ENCODE peak calls at places on chromosomes 5 and 9, in five cellular contexts. S is prostate gland, I is K562, Z is GM23338, J is HepG2. O is an unnamed sample. For H3K4me1, the result is how much of the 10 kb centered on the place peaks cover.

GRCh38 chr5:14263700-14264099 is 120.6 kb downstream of the TRIO start:
- DNase-seq in S (peak), I (no peak), Z (no peak), J (no peak), O (no peak)

GRCh38 chr9:5389109-5389732 is 48.5 kb downstream of the PLGRKT start:
- DNase-seq in S (peak), I (no peak), Z (no peak), J (no peak), O (no peak)

GRCh38 chr5:75214928-75215327 is 21.8 kb downstream of the ANKRD31 start:
- DNase-seq in S (no peak), I (no peak), Z (no peak), J (peak), O (no peak)

GRCh38 chr5:79850941-79851693 is 139.9 kb downstream of the MTX3 start:
- DNase-seq in S (no peak), I (no peak), Z (no peak), J (no peak), O (no peak)

GRCh38 chr5:163448491-163448890 is 11.1 kb downstream of the CCNG1 start:
- DNase-seq in S (no peak), I (no peak), Z (no peak), J (no peak), O (no peak)

GRCh38 chr5:61178702-61179101 is 16.4 kb upstream of the SMIM15 start:
- DNase-seq in S (peak), I (no peak), Z (no peak), J (no peak), O (no peak)

GRCh38 chr9:36258989-36259315 is 704 bp upstream of the GNE start:
- DNase-seq in S (peak), I (no peak), Z (no peak), J (no peak), O (no peak)

GRCh38 chr5:141172381-141173204 is at the start of gene PCDHB7:
- DNase-seq in S (no peak), I (peak), Z (peak), J (peak), O (peak)

GRCh38 chr9:127177682-127178265 is 55.3 kb upstream of the ANGPTL2 start:
- DNase-seq in S (no peak), I (no peak), Z (no peak), J (no peak), O (no peak)

GRCh38 chr9:117678882-117679281 is 25.3 kb upstream of the TLR4 start:
- DNase-seq in S (no peak), I (no peak), Z (no peak), J (no peak), O (peak)

GRCh38 chr5:29984153-29984534 is 1209.3 kb upstream of the CDH6 start:
- DNase-seq in S (no peak), I (peak), Z (peak), J (no peak), O (no peak)

GRCh38 chr9:70113403-70114022 is 69.9 kb downstream of the MAMDC2 start:
- DNase-seq in S (peak), I (peak), Z (peak), J (peak), O (peak)

GRCh38 chr5:34749431-34749872 is 89.5 kb upstream of the TTC23L start:
- DNase-seq in S (no peak), I (no peak), Z (no peak), J (no peak), O (no peak)

GRCh38 chr9:107489687-107490605 is at the start of gene KLF4:
- DNase-seq in S (peak), I (peak), Z (peak), J (peak), O (peak)

GRCh38 chr5:32280656-32281081 is 32.1 kb downstream of the MTMR12 start:
- DNase-seq in S (no peak), I (no peak), Z (no peak), J (no peak), O (no peak)

GRCh38 chr9:137297060-137297664 is 4.9 kb downstream of the NRARP start:
- DNase-seq in S (no peak), I (no peak), Z (no peak), J (no peak), O (no peak)

GRCh38 chr5:94941113-94941765 is 322.8 kb downstream of the SLF1 start:
- DNase-seq in S (no peak), I (no peak), Z (peak), J (no peak), O (no peak)

GRCh38 chr5:125137535-125137934 is 391.1 kb upstream of the ZNF608 start:
- DNase-seq in S (no peak), I (no peak), Z (no peak), J (peak), O (no peak)

GRCh38 chr9:100160021-100160420 is 61.0 kb downstream of the INVS start:
- DNase-seq in S (no peak), I (no peak), Z (no peak), J (no peak), O (no peak)

GRCh38 chr5:142686210-142686734 is 382 bp upstream of the FGF1 start:
- DNase-seq in S (no peak), I (no peak), Z (peak), J (peak), O (no peak)

GRCh38 chr5:169545762-169546161 is 37.8 kb upstream of the SPDL1 start:
- DNase-seq in S (no peak), I (no peak), Z (no peak), J (no peak), O (no peak)

GRCh38 chr9:89929721-89930480 is 325.1 kb downstream of the GADD45G start:
- DNase-seq in S (no peak), I (no peak), Z (no peak), J (no peak), O (no peak)
- TF ChIP-seq POLR2AphosphoS5 in S (no peak), I (no peak), Z (no peak), J (no peak), O (no peak)

GRCh38 chr5:157920828-157921170 is 61.9 kb upstream of the CLINT1 start:
- DNase-seq in S (no peak), I (no peak), Z (no peak), J (no peak), O (no peak)

GRCh38 chr5:157915638-157916037 is 56.7 kb upstream of the CLINT1 start:
- DNase-seq in S (peak), I (no peak), Z (no peak), J (peak), O (peak)

GRCh38 chr5:157914389-157914788 is 55.4 kb upstream of the CLINT1 start:
- DNase-seq in S (no peak), I (no peak), Z (no peak), J (no peak), O (no peak)

GRCh38 chr5:157918811-157919742 is 60.1 kb upstream of the CLINT1 start:
- DNase-seq in S (no peak), I (no peak), Z (no peak), J (no peak), O (peak)

GRCh38 chr5:157917909-157918809 is 59.2 kb upstream of the CLINT1 start:
- DNase-seq in S (peak), I (peak), Z (peak), J (peak), O (peak)
- H3K4me1 ChIP-seq in S (under half), I (under half), Z (under half), J (under half), O (under half)

GRCh38 chr9:130241198-130241535 is 24.4 kb upstream of the HMCN2 start:
- DNase-seq in S (no peak), I (no peak), Z (no peak), J (no peak), O (no peak)

GRCh38 chr9:130239741-130240241 is 25.8 kb upstream of the HMCN2 start:
- DNase-seq in S (no peak), I (no peak), Z (no peak), J (no peak), O (no peak)

GRCh38 chr9:130242270-130243014 is 23.1 kb upstream of the HMCN2 start:
- DNase-seq in S (no peak), I (no peak), Z (no peak), J (no peak), O (no peak)

GRCh38 chr9:130239363-130239695 is 26.2 kb upstream of the HMCN2 start:
- DNase-seq in S (no peak), I (no peak), Z (no peak), J (no peak), O (no peak)

GRCh38 chr9:130240410-130241197 is 25.0 kb upstream of the HMCN2 start:
- DNase-seq in S (peak), I (peak), Z (peak), J (peak), O (peak)
- TF ChIP-seq POLR2AphosphoS5 in S (peak), I (no peak), Z (no peak), J (no peak), O (peak)

DNA sequence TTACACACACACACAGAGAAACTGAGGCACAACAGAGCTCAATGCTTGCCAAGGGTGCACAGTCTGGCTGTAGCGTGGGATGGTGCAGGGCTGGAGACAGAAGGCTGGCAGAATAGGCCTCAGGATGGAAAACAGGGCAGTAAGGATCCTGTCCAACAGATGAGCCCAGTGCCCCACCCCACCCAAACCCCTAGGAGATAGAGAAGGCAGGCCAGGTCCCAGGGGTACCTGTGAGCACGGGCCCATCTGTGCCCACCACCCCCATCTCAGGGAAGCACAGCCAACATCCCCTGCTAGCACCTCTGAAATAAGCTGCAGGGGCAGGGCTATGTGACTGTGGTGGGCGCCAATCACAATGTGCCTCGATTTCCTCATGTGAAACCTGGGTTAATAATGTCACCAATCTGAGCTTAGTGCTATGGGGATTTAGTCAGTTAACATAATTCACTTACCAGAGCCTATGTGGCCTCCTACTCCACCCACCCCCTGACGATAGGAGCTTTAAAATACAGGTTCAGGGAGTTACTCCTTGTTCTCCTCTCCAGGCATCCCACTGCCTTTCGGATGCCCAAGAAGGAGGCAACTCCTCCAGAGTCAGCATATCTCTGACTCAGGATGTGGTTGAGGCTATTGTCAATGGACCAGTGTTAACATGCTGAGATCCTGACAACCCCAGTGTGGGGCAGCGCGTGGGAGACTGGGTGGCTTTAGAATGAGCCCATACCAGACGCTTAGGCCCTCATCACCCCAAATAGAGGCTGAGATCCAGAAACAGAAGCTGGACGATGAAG is 27.6 kb downstream of the BICD2 start:
- DNase-seq in S (no peak), I (no peak), Z (no peak), J (no peak), O (no peak)
- H3K4me1 ChIP-seq in S (under half), I (under half), Z (under half), J (under half), O (under half)

GRCh38 chr5:114146398-114146797 is 215.5 kb upstream of the KCNN2 start:
- DNase-seq in S (no peak), I (no peak), Z (no peak), J (no peak), O (no peak)
- TF ChIP-seq POLR2AphosphoS5 in S (no peak), I (no peak), Z (no peak), J (no peak), O (no peak)

DNA sequence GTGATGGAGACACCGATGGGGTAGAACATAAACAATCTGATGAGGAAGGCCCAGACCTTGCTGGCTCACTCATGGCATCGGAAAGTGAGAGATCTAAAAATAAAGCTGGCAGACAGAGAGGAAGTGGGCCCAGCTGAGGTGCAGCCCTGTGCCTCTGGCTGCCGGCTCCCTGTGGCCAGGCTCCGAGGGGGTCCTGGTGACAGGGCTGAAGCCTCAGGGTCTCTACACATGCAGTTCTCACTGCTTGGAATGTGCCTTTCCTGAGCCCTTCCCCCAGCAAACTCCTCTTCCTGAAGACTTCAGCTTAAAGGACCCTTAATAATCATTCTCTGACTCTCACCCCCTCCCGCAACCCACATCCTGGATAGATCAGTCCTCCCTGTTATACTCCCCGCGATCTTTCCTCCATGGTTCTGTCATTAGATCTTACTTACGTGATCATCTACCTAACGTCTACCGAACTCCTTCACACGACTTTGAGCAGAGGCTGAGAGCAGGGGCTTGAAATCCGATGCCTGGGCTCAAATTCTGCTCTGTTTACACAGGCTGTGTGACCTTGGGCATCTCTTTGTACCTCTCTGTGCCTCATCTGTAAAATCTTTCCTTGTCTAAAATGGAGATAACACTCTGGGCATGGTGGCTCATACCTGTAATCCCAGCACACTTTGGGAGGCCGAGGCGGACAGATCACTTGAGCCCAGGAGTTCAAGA is 33.1 kb upstream of the CRB2 start:
- DNase-seq in S (no peak), I (no peak), Z (no peak), J (no peak), O (no peak)
- H3K4me1 ChIP-seq in S (under half), I (under half), Z (under half), J (half or more), O (under half)

DNA sequence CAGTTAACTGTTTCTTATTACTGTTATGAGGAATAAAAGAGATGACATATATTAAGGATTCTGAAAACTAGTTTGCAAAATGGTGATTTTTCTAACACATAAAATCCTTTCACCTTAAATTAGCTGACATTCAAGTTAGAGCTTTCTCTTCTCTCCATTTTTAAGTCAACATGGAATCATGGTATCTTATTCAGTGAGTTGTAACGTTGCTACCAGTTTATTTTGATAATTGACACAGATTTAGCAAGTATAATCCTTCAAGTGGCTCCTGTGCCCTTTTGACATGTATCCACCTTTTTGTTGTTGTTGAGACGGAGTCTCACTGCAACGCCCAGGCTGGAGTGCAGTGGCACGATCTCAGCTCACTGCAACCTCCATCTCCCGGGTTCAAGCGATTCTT is 58.5 kb downstream of the CSNK1A1 start:
- DNase-seq in S (no peak), I (no peak), Z (no peak), J (no peak), O (no peak)
- TF ChIP-seq POLR2AphosphoS5 in S (no peak), I (peak), Z (no peak), J (no peak), O (no peak)

GRCh38 chr9:112050544-112051475 is 124.3 kb downstream of the SUSD1 start:
- DNase-seq in S (peak), I (no peak), Z (no peak), J (peak), O (peak)
- H3K4me1 ChIP-seq in S (under half), I (under half), Z (under half), J (under half), O (under half)

GRCh38 chr5:138336952-138337684 is 948 bp upstream of the FAM53C start:
- DNase-seq in S (peak), I (peak), Z (peak), J (no peak), O (no peak)
- TF ChIP-seq POLR2AphosphoS5 in S (no peak), I (peak), Z (no peak), J (no peak), O (no peak)

GRCh38 chr5:176536132-176536901 is 885 bp downstream of the RNF44 start:
- DNase-seq in S (peak), I (peak), Z (peak), J (peak), O (peak)

GRCh38 chr5:176536902-176537607 is at the start of gene RNF44:
- DNase-seq in S (peak), I (peak), Z (peak), J (peak), O (peak)

GRCh38 chr5:176538505-176538806 is 1.3 kb upstream of the RNF44 start:
- DNase-seq in S (no peak), I (no peak), Z (peak), J (no peak), O (no peak)

GRCh38 chr5:176538985-176539384 is 1.8 kb upstream of the RNF44 start:
- DNase-seq in S (no peak), I (no peak), Z (no peak), J (no peak), O (peak)

GRCh38 chr5:176537608-176538504 is 654 bp upstream of the RNF44 start:
- DNase-seq in S (peak), I (peak), Z (peak), J (peak), O (peak)
- H3K4me1 ChIP-seq in S (under half), I (half or more), Z (under half), J (half or more), O (half or more)

O was measured in endothelial cell of umbilical vein.